ENCODE peak calls at places on chromosomes 1 and 21, in six cellular contexts. P is neural crest cell; T is activated T-cell treated with anti-CD3 and anti-CD28 coated beads, Interleukin-2, amount 50 U/mL, for 24 hours; N is neural progenitor cell; I is effector CD8-positive, alpha-beta T cell; F is germinal center. E is an unnamed sample.

GRCh38 chr21:45270306-45270821 is 17.3 kb downstream of the POFUT2 start:
- DNase-seq in T (peak), F (no peak), I (no peak), P (no peak), N (no peak), E (no peak)

GRCh38 chr1:162626733-162627132 is 5.5 kb upstream of the DDR2 start:
- DNase-seq in N (no peak), P (no peak), I (no peak), T (no peak), F (no peak), E (no peak)

GRCh38 chr21:46284077-46284644 is 1.2 kb downstream of the MCM3AP start:
- DNase-seq in P (no peak), F (no peak), N (no peak), I (no peak), T (no peak), E (no peak)

GRCh38 chr1:40877681-40878080 is 15.5 kb upstream of the CITED4 start:
- DNase-seq in T (no peak), N (no peak), P (no peak), I (no peak), F (no peak), E (peak)

GRCh38 chr1:25486602-25487001 is 55.9 kb downstream of the MACO1 start:
- DNase-seq in P (no peak), N (no peak), I (no peak), F (no peak), T (no peak), E (no peak)

GRCh38 chr21:29477941-29478340 is 179.2 kb downstream of the BACH1 start:
- DNase-seq in N (no peak), T (no peak), P (no peak), I (no peak), F (no peak), E (no peak)

GRCh38 chr1:54643736-54644135 is 2.1 kb downstream of the MROH7 start:
- DNase-seq in T (no peak), P (no peak), F (no peak), N (no peak), I (no peak), E (no peak)

GRCh38 chr1:244173765-244174164 is 122.7 kb downstream of the ZBTB18 start:
- DNase-seq in P (no peak), N (no peak), F (no peak), T (no peak), I (no peak), E (no peak)

GRCh38 chr1:160260436-160261382 is 1.6 kb downstream of the DCAF8 start:
- DNase-seq in P (no peak), F (no peak), T (no peak), N (no peak), I (no peak), E (no peak)

GRCh38 chr1:214454619-214455396 is 96.6 kb downstream of the PTPN14 start:
- DNase-seq in P (no peak), T (no peak), N (no peak), I (no peak), F (no peak), E (no peak)

GRCh38 chr1:51433269-51433971 is 85.6 kb downstream of the EPS15 start:
- DNase-seq in N (no peak), P (no peak), T (no peak), I (no peak), F (no peak), E (no peak)

GRCh38 chr1:156619582-156619955 is 354 bp downstream of the HAPLN2 start:
- DNase-seq in N (no peak), P (no peak), F (no peak), I (no peak), T (no peak), E (no peak)

GRCh38 chr1:36257375-36257767 is 33.1 kb downstream of the THRAP3 start:
- DNase-seq in N (no peak), F (peak), I (no peak), P (no peak), T (no peak), E (no peak)

GRCh38 chr1:11938722-11939526 is 4.4 kb downstream of the PLOD1 start:
- DNase-seq in F (no peak), T (no peak), P (no peak), N (no peak), I (no peak), E (peak)

GRCh38 chr1:2204384-2205190 is 10.0 kb upstream of the FAAP20 start:
- DNase-seq in N (peak), P (peak), F (peak), I (peak), T (no peak), E (peak)

GRCh38 chr1:56972971-56973370 is 7.2 kb upstream of the C8B start:
- DNase-seq in P (no peak), N (no peak), I (no peak), T (no peak), F (no peak), E (no peak)

GRCh38 chr1:229022595-229023350 is 248.1 kb upstream of the RAB4A start:
- DNase-seq in P (peak), F (no peak), T (peak), I (no peak), N (no peak), E (peak)

GRCh38 chr1:2968471-2968881 is 52.8 kb upstream of the ACTRT2 start:
- DNase-seq in I (no peak), P (no peak), F (no peak), N (no peak), T (no peak), E (no peak)

GRCh38 chr1:10387611-10388386 is 11.1 kb upstream of the PGD start:
- DNase-seq in F (peak), P (no peak), N (peak), T (no peak), I (no peak), E (peak)

GRCh38 chr1:56576880-56577858 is 2.2 kb downstream of the PLPP3 start:
- DNase-seq in P (no peak), F (peak), N (peak), T (no peak), I (no peak), E (no peak)

GRCh38 chr21:27202301-27202700 is 235.4 kb upstream of the ADAMTS5 start:
- DNase-seq in P (no peak), F (no peak), I (no peak), N (no peak), T (no peak), E (no peak)

GRCh38 chr1:161884475-161884874 is 118.4 kb downstream of the ATF6 start:
- DNase-seq in F (no peak), N (no peak), T (no peak), P (no peak), I (no peak), E (no peak)

GRCh38 chr1:231424950-231425805 is 3.1 kb upstream of the EGLN1 start:
- DNase-seq in P (no peak), I (no peak), N (no peak), F (no peak), T (no peak), E (peak)

GRCh38 chr1:18885311-18886002 is 16.9 kb downstream of the ALDH4A1 start:
- DNase-seq in T (no peak), N (no peak), P (no peak), F (no peak), I (no peak), E (no peak)

GRCh38 chr1:166814611-166815010 is 24.7 kb upstream of the POGK start:
- DNase-seq in I (no peak), N (no peak), P (no peak), F (no peak), T (no peak), E (no peak)

GRCh38 chr1:154682252-154682651 is 74.3 kb upstream of the ADAR start:
- DNase-seq in I (no peak), N (no peak), T (no peak), F (no peak), P (no peak), E (no peak)

GRCh38 chr1:225710804-225711203 is 57.9 kb upstream of the ENAH start:
- DNase-seq in N (no peak), I (no peak), F (no peak), P (no peak), T (no peak), E (no peak)

GRCh38 chr1:230105754-230106625 is 39.0 kb downstream of the GALNT2 start:
- DNase-seq in I (no peak), P (no peak), T (no peak), N (no peak), F (no peak), E (no peak)

GRCh38 chr1:227805606-227806197 is 9.8 kb upstream of the PRSS38 start:
- DNase-seq in F (no peak), P (no peak), I (no peak), N (no peak), T (no peak), E (no peak)